ENCODE peak calls at places on chromosomes 4 and X, in four cellular contexts. B is H9, F is IMR-90, M is H1. G is an unnamed sample.

GRCh38 chr4:60945641-60946040 is 254.5 kb upstream of the ADGRL3 start:
- DNase-seq in B (no peak), F (no peak), M (no peak), G (peak)

GRCh38 chr4:82515705-82516104 is 46.1 kb downstream of the TMEM150C start:
- DNase-seq in B (no peak), F (peak), M (no peak), G (no peak)

GRCh38 chrX:148811236-148811635 is 310.8 kb downstream of the AFF2 start:
- DNase-seq in B (no peak), F (peak), M (no peak), G (no peak)

GRCh38 chrX:152061083-152061482 is 77.3 kb downstream of the MAGEA10 start:
- DNase-seq in B (no peak), F (no peak), M (no peak), G (no peak)

GRCh38 chr4:164383187-164384181 is 370.4 kb upstream of the SMIM31 start:
- DNase-seq in B (peak), F (peak), M (peak), G (peak)

GRCh38 chrX:47619486-47620302 is at the start of gene SYN1:
- DNase-seq in B (peak), F (peak), M (peak), G (peak)

GRCh38 chr4:73698217-73698616 is 42.2 kb upstream of the CXCL8 start:
- DNase-seq in B (no peak), F (peak), M (no peak), G (no peak)

GRCh38 chr4:164531336-164531735 is 222.6 kb upstream of the SMIM31 start:
- DNase-seq in B (no peak), F (no peak), M (no peak), G (no peak)

GRCh38 chr4:65592089-65592488 is 78.2 kb downstream of the EPHA5 start:
- DNase-seq in B (peak), F (no peak), M (no peak), G (peak)

GRCh38 chr4:2286904-2287593 is 25.1 kb upstream of the MXD4 start:
- DNase-seq in B (peak), F (peak), M (no peak), G (no peak)

GRCh38 chr4:153501578-153501977 is 35.4 kb downstream of the TMEM131L start:
- DNase-seq in B (no peak), F (no peak), M (no peak), G (no peak)

GRCh38 chrX:11267311-11267910 is 25.8 kb upstream of the AMELX start:
- DNase-seq in B (no peak), F (no peak), M (no peak), G (peak)

GRCh38 chr4:124783847-124784246 is 71.3 kb upstream of the ANKRD50 start:
- DNase-seq in B (no peak), F (peak), M (no peak), G (no peak)

GRCh38 chr4:126405369-126405982 is 1090.7 kb downstream of the FAT4 start:
- DNase-seq in B (peak), F (peak), M (no peak), G (peak)

GRCh38 chrX:40410859-40411258 is 169.9 kb upstream of the ATP6AP2 start:
- DNase-seq in B (no peak), F (no peak), M (no peak), G (no peak)

GRCh38 chr4:679571-680083 is 5.3 kb downstream of the MYL5 start:
- DNase-seq in B (no peak), F (no peak), M (no peak), G (no peak)

GRCh38 chr4:162645381-162645780 is 481.6 kb upstream of the FSTL5 start:
- DNase-seq in B (no peak), F (no peak), M (no peak), G (peak)

GRCh38 chr4:162497564-162498167 is 333.9 kb upstream of the FSTL5 start:
- DNase-seq in B (no peak), F (peak), M (no peak), G (peak)

GRCh38 chr4:32909722-32910121 is 2189.6 kb downstream of the PCDH7 start:
- DNase-seq in B (peak), F (no peak), M (no peak), G (peak)

GRCh38 chrX:118508221-118508620 is 12.6 kb downstream of the DOCK11 start:
- DNase-seq in B (no peak), F (no peak), M (no peak), G (no peak)

GRCh38 chr4:5385741-5386251 is 322.6 kb downstream of the EVC2 start:
- DNase-seq in B (no peak), F (no peak), M (no peak), G (no peak)

GRCh38 chr4:10022346-10023049 is 1.2 kb upstream of the SLC2A9 start:
- DNase-seq in B (peak), F (no peak), M (no peak), G (no peak)

GRCh38 chrX:148316446-148316845 is 184.0 kb upstream of the AFF2 start:
- DNase-seq in B (no peak), F (no peak), M (no peak), G (no peak)

GRCh38 chrX:45756562-45756961 is 555.9 kb upstream of the DIPK2B start:
- DNase-seq in B (no peak), F (no peak), M (no peak), G (no peak)

GRCh38 chrX:154401918-154402621 is 3.9 kb downstream of the RPL10 start:
- DNase-seq in B (no peak), F (peak), M (no peak), G (no peak)

GRCh38 chr4:174972911-174973310 is 54.8 kb downstream of the ADAM29 start:
- DNase-seq in B (no peak), F (no peak), M (no peak), G (no peak)

GRCh38 chr4:109733728-109734127 is 3.9 kb upstream of the PLA2G12A start:
- DNase-seq in B (no peak), F (no peak), M (no peak), G (no peak)

GRCh38 chrX:134626434-134626833 is 31.8 kb downstream of the PLAC1 start:
- DNase-seq in B (no peak), F (no peak), M (no peak), G (no peak)

DNA sequence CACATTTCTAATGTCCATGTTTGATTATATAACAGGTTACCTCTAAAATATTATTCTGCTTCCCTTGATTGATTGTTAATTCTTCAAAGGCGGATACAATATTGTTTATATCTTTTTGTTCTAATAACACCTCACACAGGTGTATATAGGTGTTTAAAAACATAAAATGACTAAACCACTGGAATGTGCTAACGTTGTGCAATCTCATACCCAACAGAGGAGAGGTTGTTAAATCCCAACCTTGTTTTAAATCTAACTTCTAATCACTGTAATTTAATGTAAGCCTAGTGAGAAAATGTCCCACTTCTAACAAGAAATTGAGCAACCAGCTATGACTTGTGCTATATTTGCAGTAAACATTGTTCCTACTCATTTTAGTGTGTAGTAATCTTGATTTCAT is 1.3 kb downstream of the ODAM start:
- DNase-seq in B (no peak), F (no peak), M (no peak), G (no peak)
- H2BK15ac ChIP-seq in B (no peak), F (no peak), M (no peak), G (no peak)

GRCh38 chr4:138659640-138660325 is 355.8 kb upstream of the NOCT start:
- DNase-seq in B (peak), F (no peak), M (peak), G (peak)
- H3K56ac ChIP-seq in B (no peak), F (no peak), M (peak), G (peak)

DNA sequence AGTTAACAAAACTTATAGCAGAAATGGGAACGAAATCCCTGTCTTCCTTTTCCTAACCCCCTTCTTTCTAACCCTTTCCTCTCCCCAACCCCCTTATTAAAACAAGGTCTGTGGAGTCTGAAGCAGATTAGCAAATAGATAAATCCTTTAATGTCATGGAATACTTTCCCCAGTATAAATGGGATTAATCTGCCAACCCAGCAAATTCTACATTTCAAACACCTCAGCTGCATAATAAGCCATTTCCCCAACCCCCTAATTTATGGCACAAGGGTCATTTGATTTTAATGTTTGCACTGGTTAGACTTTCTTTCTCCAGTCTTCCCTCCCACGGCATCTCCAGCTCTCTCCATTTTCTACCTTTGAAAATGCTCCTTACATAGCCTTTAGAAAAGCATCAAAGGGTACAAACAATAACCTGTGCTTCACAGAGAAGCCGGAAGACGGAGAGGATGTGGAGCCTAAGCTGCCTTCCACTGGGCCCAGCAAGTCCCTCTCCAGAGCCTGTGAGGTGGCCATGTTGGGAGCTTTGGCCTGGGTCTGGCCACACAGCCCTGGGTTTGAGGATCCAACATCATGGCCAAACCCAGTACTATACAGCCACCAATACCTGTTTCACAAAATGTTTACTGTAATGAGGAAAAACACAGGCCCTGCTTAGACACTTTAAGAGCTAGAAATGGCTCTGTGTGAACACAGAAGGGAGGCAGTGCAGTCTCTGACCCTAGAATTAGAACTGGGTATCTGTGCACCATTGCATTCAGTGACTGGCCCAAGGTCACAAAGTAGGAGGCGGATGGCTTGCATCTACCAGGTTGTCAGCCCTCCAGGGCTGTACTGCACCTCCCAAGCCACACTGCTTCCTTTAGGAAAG is 56.9 kb upstream of the SPRY1 start:
- DNase-seq in B (no peak), F (no peak), M (no peak), G (no peak)
- H2BK15ac ChIP-seq in B (no peak), F (peak), M (no peak), G (no peak)

DNA sequence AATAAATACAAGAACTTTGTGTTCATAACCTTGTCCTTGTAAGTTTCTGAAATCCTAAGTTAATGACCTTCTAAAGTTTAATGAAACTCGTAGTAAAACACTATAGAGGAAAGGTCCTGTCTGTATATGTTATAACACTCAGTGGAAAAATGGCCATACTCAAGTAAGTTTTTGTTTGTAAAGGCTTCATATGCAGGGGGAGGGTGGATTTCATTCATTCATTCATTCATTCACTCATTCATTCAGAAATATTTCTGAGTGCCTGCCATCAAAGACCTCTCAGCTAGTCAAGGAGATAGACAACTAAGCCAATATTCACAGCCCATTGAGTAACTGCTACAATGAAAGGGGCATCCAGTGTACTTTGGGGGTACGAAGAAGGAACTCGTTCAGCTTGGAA is 6.9 kb upstream of the TMEM156 start:
- DNase-seq in B (no peak), F (no peak), M (no peak), G (no peak)
- H3K56ac ChIP-seq in B (no peak), F (peak), M (no peak), G (no peak)

GRCh38 chr4:3317011-3317655 is 24.3 kb downstream of the RGS12 start:
- DNase-seq in B (peak), F (no peak), M (no peak), G (no peak)
- H2BK15ac ChIP-seq in B (no peak), F (no peak), M (no peak), G (no peak)

DNA sequence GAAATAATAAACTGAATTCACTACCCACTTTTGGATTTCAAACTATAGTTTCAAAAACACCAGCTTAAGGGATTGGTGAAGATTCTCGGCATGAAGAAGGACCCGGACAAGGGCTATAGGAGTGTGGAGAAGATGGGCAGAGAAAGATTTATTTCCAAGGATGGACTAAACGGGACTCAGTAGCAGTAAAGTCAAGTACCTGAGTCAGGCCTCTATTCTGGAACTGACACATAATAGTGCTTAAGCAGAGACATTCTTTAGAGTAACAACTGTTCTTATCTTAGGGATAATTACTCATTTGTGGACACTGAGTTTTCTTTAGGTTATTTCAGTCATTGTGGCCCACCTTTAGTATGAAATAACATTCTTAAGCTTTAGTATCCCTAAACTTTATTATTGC is 134.6 kb downstream of the GATB start:
- DNase-seq in B (no peak), F (no peak), M (no peak), G (no peak)
- H3K56ac ChIP-seq in B (no peak), F (no peak), M (no peak), G (no peak)